ENCODE peak calls at places on chromosomes 4 and X, in four cellular contexts. H is WERI-Rb-1, V is astrocyte of the spinal cord, S is prostate gland. C is an unnamed sample.

GRCh38 chrX:153499876-153500275 is 5.1 kb downstream of the BGN start:
- DNase-seq in S (no peak), H (no peak), V (no peak), C (no peak)

GRCh38 chrX:66110112-66110511 is 53.9 kb upstream of the HEPH start:
- DNase-seq in H (no peak), V (no peak), S (no peak), C (no peak)

GRCh38 chr4:32135642-32136041 is 1415.5 kb downstream of the PCDH7 start:
- DNase-seq in S (no peak), H (no peak), V (peak), C (no peak)

GRCh38 chrX:118208476-118208875 is 91.9 kb upstream of the KLHL13 start:
- DNase-seq in V (no peak), H (no peak), S (no peak), C (no peak)

GRCh38 chr4:6410078-6410477 is 62.3 kb downstream of the PPP2R2C start:
- DNase-seq in S (no peak), V (no peak), H (no peak), C (no peak)

GRCh38 chrX:112011376-112011775 is 71.2 kb downstream of the TRPC5 start:
- DNase-seq in H (no peak), S (no peak), V (no peak), C (no peak)

GRCh38 chr4:166594326-166594946 is 639.9 kb downstream of the SPOCK3 start:
- DNase-seq in S (no peak), V (peak), H (peak), C (peak)

GRCh38 chr4:114926508-114926907 is 186.9 kb downstream of the NDST4 start:
- DNase-seq in S (no peak), V (no peak), H (no peak), C (no peak)

GRCh38 chr4:29153642-29154041 is 1566.5 kb upstream of the PCDH7 start:
- DNase-seq in H (no peak), S (no peak), V (no peak), C (no peak)

GRCh38 chr4:5787311-5787710 is 76.3 kb downstream of the EVC start:
- DNase-seq in S (no peak), H (no peak), V (no peak), C (no peak)

GRCh38 chr4:147481577-147482109 is 746 bp downstream of the EDNRA start:
- DNase-seq in V (peak), S (no peak), H (no peak), C (no peak)

GRCh38 chrX:29187264-29187663 is 600.0 kb downstream of the IL1RAPL1 start:
- DNase-seq in S (no peak), H (no peak), V (no peak), C (no peak)

GRCh38 chrX:153744210-153745066 is 19.6 kb upstream of the PLXNB3 start:
- DNase-seq in S (no peak), H (peak), V (no peak), C (no peak)

GRCh38 chr4:73308286-73308685 is 49.7 kb upstream of the ANKRD17 start:
- DNase-seq in V (peak), H (no peak), S (no peak), C (no peak)

GRCh38 chr4:189792819-189793618 is 147.7 kb upstream of the FRG1 start:
- DNase-seq in S (peak), V (peak), H (peak), C (peak)
- H3K4me3 ChIP-seq in S (no peak), V (no peak), H (no peak), C (no peak)

DNA sequence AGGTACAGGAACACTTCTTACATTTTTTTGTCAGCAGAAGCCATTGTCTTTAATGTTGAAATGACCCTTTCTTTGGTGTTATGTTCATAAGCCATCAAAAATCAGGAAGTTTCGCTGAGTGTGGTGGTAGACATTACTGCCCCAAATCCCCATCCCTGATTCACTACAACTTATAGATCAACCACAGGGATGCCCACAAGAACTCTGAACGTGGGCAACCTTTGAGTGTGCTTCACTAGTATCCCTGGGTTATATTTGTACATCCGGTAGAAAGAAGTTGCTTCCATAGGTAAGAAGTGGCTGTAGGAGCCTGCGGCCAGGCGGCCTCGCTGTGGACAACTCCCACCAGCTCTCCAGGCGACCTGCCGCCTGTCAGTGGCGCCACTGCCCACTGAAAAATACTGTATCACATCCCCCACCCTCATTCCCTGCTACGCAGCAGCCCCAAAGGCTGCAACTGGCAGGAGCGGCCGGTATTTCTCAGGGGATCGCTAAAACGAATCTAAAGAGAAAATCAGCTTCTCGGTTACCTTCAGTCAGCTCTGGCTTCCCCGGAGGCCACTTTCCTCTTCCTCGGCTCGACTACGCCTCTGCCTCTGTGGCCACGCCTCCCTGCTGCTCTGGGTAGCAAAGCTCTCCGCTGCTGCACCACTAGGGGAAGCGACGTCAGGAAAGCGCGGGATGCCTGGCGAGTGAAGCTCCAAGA is 13.9 kb upstream of the ETDC start:
- DNase-seq in V (peak), H (peak), S (no peak), C (peak)
- TF ChIP-seq CTCF in V (peak), H (peak), S (no peak), C (no peak)

GRCh38 chr4:95340191-95340590 is 208.6 kb downstream of the UNC5C start:
- DNase-seq in S (no peak), V (no peak), H (no peak), C (no peak)
- H3K4me3 ChIP-seq in S (no peak), V (no peak), H (no peak), C (no peak)

GRCh38 chr4:1318488-1319213 is 28.4 kb upstream of the UVSSA start:
- DNase-seq in V (no peak), H (peak), S (no peak), C (no peak)
- TF ChIP-seq CTCF in V (peak), H (peak), S (no peak), C (peak)

GRCh38 chr4:127268367-127268766 is 364.4 kb upstream of the INTU start:
- DNase-seq in V (no peak), S (no peak), H (no peak), C (no peak)
- H3K4me3 ChIP-seq in V (no peak), S (no peak), H (no peak), C (no peak)

DNA sequence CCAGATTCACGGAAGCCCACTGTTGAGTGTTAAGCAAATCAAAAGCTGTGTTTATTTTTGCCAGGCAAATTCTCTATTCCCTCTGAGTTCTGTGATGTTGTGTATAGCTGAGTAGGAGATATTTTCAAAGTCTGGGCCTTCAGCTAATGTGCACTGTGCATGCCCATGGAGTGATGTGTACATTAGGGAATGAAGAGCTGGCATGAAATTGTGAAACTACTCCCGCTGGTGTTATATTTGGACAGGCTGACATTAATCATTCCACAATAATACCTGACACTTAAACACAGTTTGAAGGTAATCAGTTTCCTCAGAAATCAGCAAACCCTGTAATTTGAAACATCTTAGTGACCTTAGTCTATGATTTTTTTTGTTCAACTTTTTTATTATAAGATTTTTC is 88.1 kb upstream of the MBNL3 start:
- DNase-seq in V (no peak), H (no peak), S (no peak), C (no peak)
- TF ChIP-seq CTCF in V (no peak), H (no peak), S (no peak), C (no peak)

GRCh38 chr4:70637239-70637920 is 8.8 kb downstream of the ENAM start:
- DNase-seq in H (no peak), V (no peak), S (no peak), C (no peak)
- H3K4me3 ChIP-seq in H (no peak), V (no peak), S (no peak), C (no peak)

DNA sequence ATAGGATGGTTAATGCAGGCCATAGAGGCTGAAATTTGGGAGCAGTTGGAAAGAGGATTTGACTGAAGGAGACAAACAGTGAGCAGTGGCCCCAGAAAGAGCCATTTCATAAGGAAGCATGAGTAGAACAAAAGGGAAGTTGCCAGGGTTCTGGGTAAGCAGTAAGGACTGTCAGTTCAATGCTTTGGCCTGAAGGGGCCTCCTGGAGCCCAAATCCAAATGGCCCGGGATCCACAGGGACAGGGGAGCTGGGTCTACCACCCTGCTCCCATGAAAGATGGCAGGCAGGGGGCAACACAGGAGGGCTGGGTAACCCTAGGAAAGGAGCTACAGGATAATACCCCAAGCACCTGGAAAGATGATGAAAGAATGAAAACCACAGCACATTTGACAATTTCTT is 4.1 kb upstream of the INTS6L start:
- DNase-seq in S (no peak), V (no peak), H (no peak), C (no peak)
- TF ChIP-seq CTCF in S (no peak), V (no peak), H (no peak), C (no peak)

GRCh38 chrX:19839770-19840254 is 47.6 kb downstream of the SH3KBP1 start:
- DNase-seq in S (no peak), V (no peak), H (no peak), C (no peak)
- H3K4me3 ChIP-seq in S (no peak), V (no peak), H (no peak), C (no peak)

GRCh38 chr4:2712261-2712842 is 43.8 kb downstream of the TNIP2 start:
- DNase-seq in H (no peak), V (peak), S (no peak), C (peak)
- TF ChIP-seq CTCF in H (peak), V (peak), S (no peak), C (peak)